ENCODE peak calls at places on chromosomes 6 and 20, in seven cellular contexts. V is H9, L is colonic mucosa, H is AG09319, Y is cardiac muscle cell, U is tibial nerve, S is breast epithelium. B is an unnamed sample.

GRCh38 chr6:68891419-68891818 is 256.3 kb downstream of the ADGRB3 start:
- DNase-seq in V (no peak), L (no peak), H (no peak), Y (no peak), U (no peak), S (no peak), B (no peak)

GRCh38 chr20:61883867-61884393 is 181.8 kb downstream of the TAF4 start:
- DNase-seq in V (no peak), L (no peak), H (no peak), Y (no peak), U (no peak), S (no peak), B (no peak)

GRCh38 chr20:22740829-22741228 is 156.5 kb upstream of the FOXA2 start:
- DNase-seq in V (no peak), L (no peak), H (no peak), Y (no peak), U (no peak), S (no peak), B (no peak)

GRCh38 chr6:144468709-144469108 is 183.6 kb downstream of the UTRN start:
- DNase-seq in V (no peak), L (no peak), H (no peak), Y (no peak), U (no peak), S (no peak), B (no peak)

GRCh38 chr6:35499372-35499771 is 2.5 kb upstream of the TEAD3 start:
- DNase-seq in V (no peak), L (no peak), H (no peak), Y (no peak), U (no peak), S (no peak), B (no peak)

GRCh38 chr6:91358986-91359385 is 772.1 kb upstream of the MAP3K7 start:
- DNase-seq in V (no peak), L (no peak), H (no peak), Y (no peak), U (no peak), S (no peak), B (no peak)

GRCh38 chr20:62652051-62652893 is 10.0 kb downstream of the SLCO4A1 start:
- DNase-seq in V (no peak), L (peak), H (peak), Y (peak), U (peak), S (peak), B (peak)

GRCh38 chr6:11043961-11044711 is at the start of gene ELOVL2:
- DNase-seq in V (peak), L (no peak), H (no peak), Y (peak), U (no peak), S (no peak), B (no peak)

GRCh38 chr6:95321106-95321505 is 256.2 kb upstream of the MANEA start:
- DNase-seq in V (no peak), L (no peak), H (no peak), Y (no peak), U (no peak), S (no peak), B (no peak)

GRCh38 chr6:54992789-54993188 is 146.2 kb downstream of the FAM83B start:
- DNase-seq in V (peak), L (no peak), H (no peak), Y (peak), U (no peak), S (no peak), B (no peak)

GRCh38 chr20:62234346-62234745 is 4.0 kb upstream of the OSBPL2 start:
- DNase-seq in V (no peak), L (no peak), H (no peak), Y (no peak), U (no peak), S (no peak), B (no peak)

GRCh38 chr6:169449221-169449620 is 195.6 kb upstream of the THBS2 start:
- DNase-seq in V (no peak), L (no peak), H (no peak), Y (peak), U (no peak), S (no peak), B (no peak)

GRCh38 chr6:14848019-14848418 is 397.9 kb upstream of the JARID2 start:
- DNase-seq in V (no peak), L (no peak), H (peak), Y (no peak), U (no peak), S (no peak), B (no peak)

GRCh38 chr20:41408986-41409385 is 42.4 kb upstream of the EMILIN3 start:
- DNase-seq in V (no peak), L (no peak), H (no peak), Y (no peak), U (no peak), S (no peak), B (no peak)

GRCh38 chr6:144150673-144151009 is 324 bp downstream of the STX11 start:
- DNase-seq in V (peak), L (no peak), H (no peak), Y (no peak), U (no peak), S (no peak), B (no peak)

GRCh38 chr20:34980543-34981213 is 25.0 kb downstream of the MYH7B start:
- DNase-seq in V (peak), L (peak), H (no peak), Y (peak), U (no peak), S (no peak), B (no peak)

GRCh38 chr20:4038676-4039075 is 23.3 kb upstream of the RNF24 start:
- DNase-seq in V (no peak), L (no peak), H (no peak), Y (no peak), U (no peak), S (no peak), B (no peak)

GRCh38 chr6:96058094-96058493 is 42.3 kb downstream of the FUT9 start:
- DNase-seq in V (no peak), L (no peak), H (no peak), Y (no peak), U (no peak), S (no peak), B (no peak)

GRCh38 chr20:21705466-21706344 is at the start of gene PAX1:
- DNase-seq in V (no peak), L (no peak), H (no peak), Y (peak), U (no peak), S (no peak), B (no peak)

GRCh38 chr20:32611286-32611685 is 26.2 kb upstream of the NOL4L start:
- DNase-seq in V (no peak), L (no peak), H (no peak), Y (no peak), U (no peak), S (no peak), B (no peak)

GRCh38 chr6:43953256-43953655 is 174.0 kb downstream of the MRPL14 start:
- DNase-seq in V (no peak), L (no peak), H (no peak), Y (no peak), U (no peak), S (no peak), B (no peak)

GRCh38 chr6:110543106-110543505 is 66.7 kb upstream of the SLC22A16 start:
- DNase-seq in V (no peak), L (no peak), H (no peak), Y (no peak), U (no peak), S (peak), B (peak)

GRCh38 chr6:154805288-154805911 is 72.2 kb downstream of the SCAF8 start:
- DNase-seq in V (no peak), L (no peak), H (peak), Y (peak), U (no peak), S (no peak), B (no peak)

GRCh38 chr6:4910060-4910746 is 93.6 kb downstream of the RPP40 start:
- DNase-seq in V (no peak), L (no peak), H (no peak), Y (no peak), U (no peak), S (no peak), B (peak)

GRCh38 chr6:86963352-86963751 is 26.0 kb downstream of the HTR1E start:
- DNase-seq in V (no peak), L (no peak), H (no peak), Y (no peak), U (no peak), S (no peak), B (no peak)

GRCh38 chr20:23776067-23776771 is 25.5 kb upstream of the CST1 start:
- DNase-seq in V (peak), L (no peak), H (no peak), Y (no peak), U (no peak), S (no peak), B (no peak)

GRCh38 chr20:48630342-48631075 is 197.3 kb downstream of the PREX1 start:
- DNase-seq in V (peak), L (no peak), H (no peak), Y (no peak), U (no peak), S (no peak), B (no peak)

GRCh38 chr6:52610745-52611355 is 34.0 kb upstream of the TRAM2 start:
- DNase-seq in V (no peak), L (no peak), H (no peak), Y (peak), U (no peak), S (no peak), B (no peak)

GRCh38 chr6:116405663-116406329 is 35.0 kb downstream of the DSE start:
- DNase-seq in V (peak), L (no peak), H (no peak), Y (peak), U (no peak), S (no peak), B (no peak)

GRCh38 chr6:16764188-16764950 is 3.1 kb upstream of the ATXN1 start:
- DNase-seq in V (no peak), L (no peak), H (no peak), Y (peak), U (no peak), S (no peak), B (no peak)

GRCh38 chr6:142013875-142014495 is 118.7 kb upstream of the GJE1 start:
- DNase-seq in V (no peak), L (no peak), H (no peak), Y (no peak), U (no peak), S (no peak), B (no peak)

GRCh38 chr6:41073968-41074691 is 1.4 kb downstream of the NFYA start:
- DNase-seq in V (no peak), L (no peak), H (no peak), Y (peak), U (no peak), S (no peak), B (no peak)

GRCh38 chr6:41071501-41071922 is 644 bp downstream of the OARD1 start:
- DNase-seq in V (no peak), L (no peak), H (no peak), Y (no peak), U (no peak), S (no peak), B (no peak)

GRCh38 chr6:41072836-41073202 is at the start of gene NFYA:
- DNase-seq in V (peak), L (no peak), H (no peak), Y (no peak), U (peak), S (peak), B (no peak)

GRCh38 chr6:41073203-41073967 is 611 bp downstream of the NFYA start:
- DNase-seq in V (peak), L (peak), H (no peak), Y (peak), U (peak), S (peak), B (peak)

GRCh38 chr6:41071923-41072835 is at the start of gene OARD1:
- DNase-seq in V (peak), L (peak), H (peak), Y (peak), U (peak), S (peak), B (peak)
- TF ChIP-seq CTCF in V (no peak), L (no peak), H (peak), Y (no peak), U (peak), S (peak), B (no peak)

DNA sequence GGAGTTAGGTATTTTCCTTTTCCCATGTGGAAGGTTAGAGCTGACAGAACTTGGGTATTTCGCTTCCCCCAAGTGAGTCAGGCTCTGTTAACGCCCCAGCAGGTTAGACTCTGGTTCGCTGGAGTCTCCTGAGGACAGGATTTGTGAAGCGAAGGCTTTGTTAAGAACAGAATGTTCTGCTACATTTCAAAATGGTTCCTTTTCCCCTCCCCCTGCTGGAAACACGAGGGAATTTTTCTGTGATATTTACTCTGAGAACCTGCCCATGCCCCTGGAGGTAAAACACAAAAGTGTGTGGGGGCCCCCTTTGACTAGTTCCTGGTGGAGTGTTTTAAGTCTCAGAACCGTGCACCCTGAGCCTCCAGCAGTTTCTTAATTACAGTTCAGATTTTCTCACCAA is 731.4 kb upstream of the CITED2 start:
- DNase-seq in V (peak), L (no peak), H (no peak), Y (peak), U (no peak), S (no peak), B (no peak)
- TF ChIP-seq CTCF in V (peak), L (peak), H (no peak), Y (peak), U (peak), S (peak), B (no peak)

GRCh38 chr6:27495386-27496135 is 22.7 kb upstream of the ZNF184 start:
- DNase-seq in V (peak), L (peak), H (peak), Y (peak), U (peak), S (no peak), B (no peak)
- TF ChIP-seq CTCF in V (peak), L (no peak), H (peak), Y (no peak), U (no peak), S (no peak), B (no peak)

DNA sequence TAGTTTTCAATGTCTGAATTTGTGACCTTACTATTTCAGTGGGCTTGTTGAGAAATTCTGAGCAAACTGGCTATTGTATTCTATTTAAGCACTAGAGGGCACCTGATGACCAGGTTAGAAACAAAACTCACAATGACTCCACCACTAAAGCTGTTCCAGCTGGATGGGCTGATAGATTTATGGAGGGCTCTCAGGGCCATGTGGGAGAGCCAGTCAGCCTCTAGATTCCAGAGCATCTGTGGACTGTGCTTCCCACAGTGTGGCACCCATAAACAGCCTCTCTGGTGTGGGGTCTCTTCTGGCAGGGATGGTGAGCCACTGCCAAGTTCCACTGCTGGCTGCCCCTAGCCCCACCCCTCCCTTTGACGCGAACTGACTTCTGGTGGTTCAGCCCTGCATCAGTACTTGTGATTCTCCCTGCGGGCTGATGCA is 29.2 kb downstream of the C6orf58 start:
- DNase-seq in V (peak), L (no peak), H (peak), Y (peak), U (no peak), S (no peak), B (no peak)
- TF ChIP-seq CTCF in V (peak), L (no peak), H (peak), Y (peak), U (no peak), S (no peak), B (no peak)

B was measured in prostate gland.